ENCODE peak calls at places on chromosome 21, in six cellular contexts. One of them, this sample, is unnamed.

GRCh38 chr21:30839304-30839703 is 9.7 kb upstream of the KRTAP7-1 start:
- DNase-seq in mesenchymal stem cell: no peak
- DNase-seq in neuronal stem cell: peak; percentile 27
- DNase-seq in H9: peak; percentile 73
- DNase-seq in IMR-90: no peak
- DNase-seq in trophoblast cell: peak; percentile 66
- DNase-seq in this sample: peak; percentile 63

GRCh38 chr21:35423694-35424093 is 374.6 kb upstream of the RUNX1 start:
- DNase-seq in trophoblast cell: no peak
- DNase-seq in IMR-90: peak; percentile 76
- DNase-seq in neuronal stem cell: no peak
- DNase-seq in mesenchymal stem cell: peak; percentile 48
- DNase-seq in H9: no peak
- DNase-seq in this sample: no peak

GRCh38 chr21:32994305-32994704 is 31.4 kb upstream of the OLIG2 start:
- DNase-seq in mesenchymal stem cell: peak; percentile 25
- DNase-seq in H9: no peak
- DNase-seq in trophoblast cell: peak; percentile 48
- DNase-seq in neuronal stem cell: no peak
- DNase-seq in IMR-90: peak; percentile 31
- DNase-seq in this sample: no peak

GRCh38 chr21:28216976-28217523 is 775.6 kb downstream of the LTN1 start:
- DNase-seq in mesenchymal stem cell: no peak
- DNase-seq in trophoblast cell: no peak
- DNase-seq in neuronal stem cell: no peak
- DNase-seq in IMR-90: no peak
- DNase-seq in H9: no peak
- DNase-seq in this sample: no peak

GRCh38 chr21:18030248-18030647 is 211.1 kb upstream of the C21orf91 start:
- DNase-seq in IMR-90: no peak
- DNase-seq in trophoblast cell: no peak
- DNase-seq in neuronal stem cell: no peak
- DNase-seq in H9: no peak
- DNase-seq in mesenchymal stem cell: no peak
- DNase-seq in this sample: no peak

GRCh38 chr21:35470522-35470921 is 421.4 kb upstream of the RUNX1 start:
- DNase-seq in H9: peak; percentile 51
- DNase-seq in neuronal stem cell: no peak
- DNase-seq in IMR-90: no peak
- DNase-seq in mesenchymal stem cell: peak; percentile 41
- DNase-seq in trophoblast cell: peak; percentile 89
- DNase-seq in this sample: peak; percentile 10

GRCh38 chr21:35227774-35228173 is 178.7 kb upstream of the RUNX1 start:
- DNase-seq in IMR-90: no peak
- DNase-seq in trophoblast cell: no peak
- DNase-seq in neuronal stem cell: no peak
- DNase-seq in mesenchymal stem cell: no peak
- DNase-seq in H9: no peak
- DNase-seq in this sample: no peak

GRCh38 chr21:26135520-26135919 is 35.0 kb downstream of the APP start:
- DNase-seq in trophoblast cell: no peak
- DNase-seq in neuronal stem cell: no peak
- DNase-seq in H9: no peak
- DNase-seq in mesenchymal stem cell: no peak
- DNase-seq in IMR-90: no peak
- DNase-seq in this sample: no peak

GRCh38 chr21:45768011-45768740 is 124.7 kb downstream of the PCBP3 start:
- DNase-seq in H9: no peak
- DNase-seq in neuronal stem cell: no peak
- DNase-seq in trophoblast cell: no peak
- DNase-seq in IMR-90: peak; percentile 24
- DNase-seq in mesenchymal stem cell: peak; percentile 6
- DNase-seq in this sample: no peak
- H3K14ac ChIP-seq in H9: peak overlapping the region; percentile 54
- H3K14ac ChIP-seq in neuronal stem cell: no peak overlapping the region
- H3K14ac ChIP-seq in trophoblast cell: no peak overlapping the region
- H3K14ac ChIP-seq in IMR-90: no peak overlapping the region
- H3K14ac ChIP-seq in mesenchymal stem cell: peak overlapping the region; percentile 73
- H3K14ac ChIP-seq in this sample: no peak overlapping the region

GRCh38 chr21:24444736-24445135 is 1162.5 kb downstream of the MRPL39 start:
- DNase-seq in mesenchymal stem cell: no peak
- DNase-seq in H9: no peak
- DNase-seq in trophoblast cell: no peak
- DNase-seq in neuronal stem cell: no peak
- DNase-seq in IMR-90: no peak
- DNase-seq in this sample: no peak

GRCh38 chr21:24445517-24445916 is 1161.8 kb downstream of the MRPL39 start:
- DNase-seq in neuronal stem cell: no peak
- DNase-seq in mesenchymal stem cell: no peak
- DNase-seq in IMR-90: no peak
- DNase-seq in H9: no peak
- DNase-seq in trophoblast cell: no peak
- DNase-seq in this sample: no peak

GRCh38 chr21:24450119-24450518 is 1157.2 kb downstream of the MRPL39 start:
- DNase-seq in trophoblast cell: no peak
- DNase-seq in IMR-90: no peak
- DNase-seq in H9: no peak
- DNase-seq in neuronal stem cell: no peak
- DNase-seq in mesenchymal stem cell: no peak
- DNase-seq in this sample: no peak
- H3K14ac ChIP-seq in trophoblast cell: no peak overlapping the region
- H3K14ac ChIP-seq in IMR-90: no peak overlapping the region
- H3K14ac ChIP-seq in H9: no peak overlapping the region
- H3K14ac ChIP-seq in neuronal stem cell: no peak overlapping the region
- H3K14ac ChIP-seq in mesenchymal stem cell: no peak overlapping the region
- H3K14ac ChIP-seq in this sample: no peak overlapping the region

GRCh38 chr21:15688016-15688415 is 41.8 kb upstream of the USP25 start:
- DNase-seq in H9: no peak
- DNase-seq in mesenchymal stem cell: no peak
- DNase-seq in neuronal stem cell: no peak
- DNase-seq in trophoblast cell: no peak
- DNase-seq in IMR-90: no peak
- DNase-seq in this sample: no peak

GRCh38 chr21:15688809-15689208 is 41.0 kb upstream of the USP25 start:
- DNase-seq in mesenchymal stem cell: no peak
- DNase-seq in H9: no peak
- DNase-seq in IMR-90: no peak
- DNase-seq in neuronal stem cell: no peak
- DNase-seq in trophoblast cell: peak; percentile 8
- DNase-seq in this sample: no peak

GRCh38 chr21:15687208-15687607 is 42.6 kb upstream of the USP25 start:
- DNase-seq in mesenchymal stem cell: peak; percentile 72
- DNase-seq in IMR-90: peak; percentile 74
- DNase-seq in trophoblast cell: peak; percentile 76
- DNase-seq in H9: no peak
- DNase-seq in neuronal stem cell: no peak
- DNase-seq in this sample: no peak

GRCh38 chr21:15682977-15683376 is 46.8 kb upstream of the USP25 start:
- DNase-seq in H9: no peak
- DNase-seq in trophoblast cell: peak; percentile 53
- DNase-seq in IMR-90: peak; percentile 57
- DNase-seq in mesenchymal stem cell: peak; percentile 20
- DNase-seq in neuronal stem cell: no peak
- DNase-seq in this sample: no peak

GRCh38 chr21:15686506-15686905 is 43.3 kb upstream of the USP25 start:
- DNase-seq in H9: no peak
- DNase-seq in IMR-90: no peak
- DNase-seq in neuronal stem cell: no peak
- DNase-seq in trophoblast cell: no peak
- DNase-seq in mesenchymal stem cell: no peak
- DNase-seq in this sample: no peak
- H3K14ac ChIP-seq in H9: no peak overlapping the region
- H3K14ac ChIP-seq in IMR-90: no peak overlapping the region
- H3K14ac ChIP-seq in neuronal stem cell: no peak overlapping the region
- H3K14ac ChIP-seq in trophoblast cell: no peak overlapping the region
- H3K14ac ChIP-seq in mesenchymal stem cell: no peak overlapping the region
- H3K14ac ChIP-seq in this sample: no peak overlapping the region

DNA sequence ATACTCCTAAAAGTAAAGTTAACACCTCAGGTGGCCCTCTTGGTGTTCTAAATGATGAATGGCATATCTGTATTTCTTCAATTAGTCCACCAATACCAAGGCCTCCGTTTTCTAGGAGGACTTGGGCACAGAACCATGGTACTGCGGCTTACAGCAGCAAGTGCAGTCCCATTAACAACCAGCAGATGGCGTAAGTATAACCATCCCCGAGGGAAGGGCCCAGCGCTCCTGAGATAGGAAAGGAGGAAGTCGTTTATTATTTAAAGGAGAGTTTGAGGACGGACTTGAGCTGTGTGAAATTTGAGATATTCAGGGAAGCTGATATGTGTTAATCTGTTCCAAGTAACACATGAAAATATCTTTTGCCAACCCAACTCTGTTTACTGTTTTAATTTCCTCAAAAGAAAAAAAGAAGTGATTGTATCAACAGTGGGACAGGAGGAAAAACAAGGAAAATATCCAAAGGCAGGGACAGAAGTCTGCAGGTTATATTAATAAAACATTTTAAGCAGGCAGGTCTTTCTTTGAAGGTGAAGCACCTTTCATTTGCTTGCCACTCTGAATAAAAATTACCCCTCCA is 37.7 kb upstream of the KCNJ15 start:
- DNase-seq in IMR-90: peak; percentile 79
- DNase-seq in trophoblast cell: peak; percentile 89
- DNase-seq in neuronal stem cell: peak; percentile 35
- DNase-seq in mesenchymal stem cell: peak; percentile 75
- DNase-seq in H9: peak; percentile 68
- DNase-seq in this sample: peak; percentile 10
- H3K14ac ChIP-seq in IMR-90: peak overlapping the region; percentile 44
- H3K14ac ChIP-seq in trophoblast cell: no peak overlapping the region
- H3K14ac ChIP-seq in neuronal stem cell: no peak overlapping the region
- H3K14ac ChIP-seq in mesenchymal stem cell: no peak overlapping the region
- H3K14ac ChIP-seq in H9: no peak overlapping the region
- H3K14ac ChIP-seq in this sample: no peak overlapping the region

GRCh38 chr21:38637161-38637560 is 138.9 kb upstream of the ERG start:
- DNase-seq in H9: no peak
- DNase-seq in neuronal stem cell: no peak
- DNase-seq in IMR-90: no peak
- DNase-seq in mesenchymal stem cell: no peak
- DNase-seq in trophoblast cell: no peak
- DNase-seq in this sample: no peak
- H3K14ac ChIP-seq in H9: no peak overlapping the region
- H3K14ac ChIP-seq in neuronal stem cell: no peak overlapping the region
- H3K14ac ChIP-seq in IMR-90: no peak overlapping the region
- H3K14ac ChIP-seq in mesenchymal stem cell: no peak overlapping the region
- H3K14ac ChIP-seq in trophoblast cell: no peak overlapping the region
- H3K14ac ChIP-seq in this sample: no peak overlapping the region

This sample was measured in H1.